ENCODE peak calls at places on chromosomes 6 and 20, in eight cellular contexts. One of them, this sample, is unnamed.

GRCh38 chr6:131858765-131859490 is 51.1 kb downstream of the ENPP1 start:
- DNase-seq in GM23248: peak; percentile 74
- DNase-seq in iPS DF 6.9: no peak
- DNase-seq in aorta: no peak
- DNase-seq in neuronal stem cell: no peak
- DNase-seq in dorsolateral prefrontal cortex: no peak
- DNase-seq in thyroid gland: no peak
- DNase-seq in left ventricle myocardium inferior: no peak
- DNase-seq in this sample: no peak

GRCh38 chr6:30554962-30555361 is 1.3 kb downstream of the GNL1 start:
- DNase-seq in aorta: no peak
- DNase-seq in neuronal stem cell: no peak
- DNase-seq in GM23248: peak; percentile 45
- DNase-seq in dorsolateral prefrontal cortex: no peak
- DNase-seq in left ventricle myocardium inferior: no peak
- DNase-seq in thyroid gland: no peak
- DNase-seq in iPS DF 6.9: no peak
- DNase-seq in this sample: no peak

GRCh38 chr6:147063469-147064031 is 140.7 kb upstream of the STXBP5 start:
- DNase-seq in aorta: no peak
- DNase-seq in thyroid gland: no peak
- DNase-seq in neuronal stem cell: no peak
- DNase-seq in dorsolateral prefrontal cortex: no peak
- DNase-seq in left ventricle myocardium inferior: no peak
- DNase-seq in iPS DF 6.9: no peak
- DNase-seq in GM23248: peak; percentile 76
- DNase-seq in this sample: no peak

GRCh38 chr6:135438907-135439535 is 58.5 kb downstream of the AHI1 start:
- DNase-seq in left ventricle myocardium inferior: no peak
- DNase-seq in neuronal stem cell: no peak
- DNase-seq in aorta: no peak
- DNase-seq in thyroid gland: no peak
- DNase-seq in dorsolateral prefrontal cortex: no peak
- DNase-seq in GM23248: peak; percentile 34
- DNase-seq in iPS DF 6.9: no peak
- DNase-seq in this sample: no peak

GRCh38 chr6:24148154-24148570 is 22.1 kb downstream of the NRSN1 start:
- DNase-seq in dorsolateral prefrontal cortex: no peak
- DNase-seq in neuronal stem cell: no peak
- DNase-seq in aorta: no peak
- DNase-seq in GM23248: no peak
- DNase-seq in thyroid gland: no peak
- DNase-seq in iPS DF 6.9: no peak
- DNase-seq in left ventricle myocardium inferior: no peak
- DNase-seq in this sample: no peak

GRCh38 chr20:39136145-39136544 is 174.0 kb downstream of the DHX35 start:
- DNase-seq in left ventricle myocardium inferior: no peak
- DNase-seq in GM23248: no peak
- DNase-seq in aorta: no peak
- DNase-seq in neuronal stem cell: no peak
- DNase-seq in dorsolateral prefrontal cortex: no peak
- DNase-seq in thyroid gland: no peak
- DNase-seq in iPS DF 6.9: no peak
- DNase-seq in this sample: no peak

GRCh38 chr20:53599378-53599777 is 5.7 kb upstream of the ZNF217 start:
- DNase-seq in neuronal stem cell: no peak
- DNase-seq in left ventricle myocardium inferior: no peak
- DNase-seq in dorsolateral prefrontal cortex: no peak
- DNase-seq in iPS DF 6.9: no peak
- DNase-seq in thyroid gland: no peak
- DNase-seq in GM23248: no peak
- DNase-seq in aorta: no peak
- DNase-seq in this sample: no peak

GRCh38 chr6:166583230-166583629 is 3.2 kb downstream of the RAMACL start:
- DNase-seq in thyroid gland: no peak
- DNase-seq in GM23248: no peak
- DNase-seq in aorta: no peak
- DNase-seq in left ventricle myocardium inferior: no peak
- DNase-seq in dorsolateral prefrontal cortex: no peak
- DNase-seq in iPS DF 6.9: no peak
- DNase-seq in neuronal stem cell: no peak
- DNase-seq in this sample: no peak

GRCh38 chr6:157631838-157632237 is 191.2 kb upstream of the SNX9 start:
- DNase-seq in left ventricle myocardium inferior: no peak
- DNase-seq in neuronal stem cell: no peak
- DNase-seq in iPS DF 6.9: no peak
- DNase-seq in dorsolateral prefrontal cortex: no peak
- DNase-seq in aorta: peak; percentile 36
- DNase-seq in thyroid gland: no peak
- DNase-seq in GM23248: no peak
- DNase-seq in this sample: no peak

GRCh38 chr20:21151791-21152190 is 25.9 kb downstream of the KIZ start:
- DNase-seq in GM23248: no peak
- DNase-seq in left ventricle myocardium inferior: no peak
- DNase-seq in dorsolateral prefrontal cortex: no peak
- DNase-seq in thyroid gland: no peak
- DNase-seq in neuronal stem cell: no peak
- DNase-seq in iPS DF 6.9: no peak
- DNase-seq in aorta: no peak
- DNase-seq in this sample: no peak

GRCh38 chr20:43849496-43850197 is 65.0 kb upstream of the TOX2 start:
- DNase-seq in neuronal stem cell: no peak
- DNase-seq in aorta: no peak
- DNase-seq in iPS DF 6.9: no peak
- DNase-seq in GM23248: peak; percentile 52
- DNase-seq in thyroid gland: no peak
- DNase-seq in dorsolateral prefrontal cortex: no peak
- DNase-seq in left ventricle myocardium inferior: no peak
- DNase-seq in this sample: no peak

DNA sequence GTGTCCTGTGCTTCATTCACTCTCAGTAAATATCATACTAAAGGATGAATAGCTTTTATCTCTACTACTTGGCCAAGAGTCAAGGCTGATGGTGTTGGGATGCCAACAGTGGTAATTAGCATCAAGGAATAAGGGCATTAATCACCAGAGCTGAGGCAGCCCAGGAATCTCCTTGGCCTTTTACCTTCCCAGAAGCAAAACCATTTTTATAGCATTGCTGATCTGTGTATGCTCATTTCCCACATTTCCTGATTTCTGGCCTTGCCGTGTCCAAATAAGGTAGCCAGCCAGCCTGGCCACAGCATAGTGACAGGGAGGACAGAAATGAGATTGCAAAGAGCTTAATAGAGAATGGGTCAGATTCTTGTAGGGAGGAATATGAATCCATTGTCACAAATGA is 76.7 kb upstream of the FOXO3 start:
- DNase-seq in GM23248: no peak
- DNase-seq in left ventricle myocardium inferior: no peak
- DNase-seq in iPS DF 6.9: no peak
- DNase-seq in neuronal stem cell: no peak
- DNase-seq in dorsolateral prefrontal cortex: no peak
- DNase-seq in thyroid gland: no peak
- DNase-seq in aorta: no peak
- DNase-seq in this sample: no peak
- H3K27ac ChIP-seq in GM23248: no peak overlapping the region
- H3K27ac ChIP-seq in left ventricle myocardium inferior: no peak overlapping the region
- H3K27ac ChIP-seq in iPS DF 6.9: no peak overlapping the region
- H3K27ac ChIP-seq in neuronal stem cell: no peak overlapping the region
- H3K27ac ChIP-seq in dorsolateral prefrontal cortex: no peak overlapping the region
- H3K27ac ChIP-seq in thyroid gland: no peak overlapping the region
- H3K27ac ChIP-seq in aorta: no peak overlapping the region
- H3K27ac ChIP-seq in this sample: no peak overlapping the region

GRCh38 chr6:149140137-149140909 is 177.2 kb upstream of the TAB2 start:
- DNase-seq in dorsolateral prefrontal cortex: no peak
- DNase-seq in thyroid gland: no peak
- DNase-seq in iPS DF 6.9: no peak
- DNase-seq in neuronal stem cell: no peak
- DNase-seq in aorta: no peak
- DNase-seq in left ventricle myocardium inferior: no peak
- DNase-seq in GM23248: no peak
- DNase-seq in this sample: no peak
- H3K27ac ChIP-seq in dorsolateral prefrontal cortex: no peak overlapping the region
- H3K27ac ChIP-seq in thyroid gland: peak overlapping the region; percentile 11
- H3K27ac ChIP-seq in iPS DF 6.9: no peak overlapping the region
- H3K27ac ChIP-seq in neuronal stem cell: no peak overlapping the region
- H3K27ac ChIP-seq in aorta: no peak overlapping the region
- H3K27ac ChIP-seq in left ventricle myocardium inferior: no peak overlapping the region
- H3K27ac ChIP-seq in GM23248: no peak overlapping the region
- H3K27ac ChIP-seq in this sample: peak overlapping the region; percentile 24

GRCh38 chr20:49982072-49982345 is 771 bp upstream of the SNAI1 start:
- DNase-seq in iPS DF 6.9: no peak
- DNase-seq in aorta: no peak
- DNase-seq in thyroid gland: no peak
- DNase-seq in dorsolateral prefrontal cortex: no peak
- DNase-seq in GM23248: no peak
- DNase-seq in neuronal stem cell: no peak
- DNase-seq in left ventricle myocardium inferior: no peak
- DNase-seq in this sample: no peak

GRCh38 chr20:49981218-49982071 is 1.3 kb upstream of the SNAI1 start:
- DNase-seq in aorta: no peak
- DNase-seq in left ventricle myocardium inferior: no peak
- DNase-seq in iPS DF 6.9: no peak
- DNase-seq in dorsolateral prefrontal cortex: no peak
- DNase-seq in neuronal stem cell: no peak
- DNase-seq in GM23248: no peak
- DNase-seq in thyroid gland: no peak
- DNase-seq in this sample: no peak

GRCh38 chr20:49983123-49983847 is 505 bp downstream of the SNAI1 start:
- DNase-seq in aorta: peak; percentile 52
- DNase-seq in GM23248: no peak
- DNase-seq in dorsolateral prefrontal cortex: no peak
- DNase-seq in neuronal stem cell: no peak
- DNase-seq in thyroid gland: no peak
- DNase-seq in left ventricle myocardium inferior: no peak
- DNase-seq in iPS DF 6.9: no peak
- DNase-seq in this sample: no peak

GRCh38 chr20:49983848-49984408 is 1.1 kb downstream of the SNAI1 start:
- DNase-seq in GM23248: peak; percentile 67
- DNase-seq in iPS DF 6.9: no peak
- DNase-seq in aorta: peak; percentile 57
- DNase-seq in dorsolateral prefrontal cortex: no peak
- DNase-seq in neuronal stem cell: no peak
- DNase-seq in thyroid gland: peak; percentile 41
- DNase-seq in left ventricle myocardium inferior: peak; percentile 29
- DNase-seq in this sample: no peak

GRCh38 chr20:49982346-49983122 is at the start of gene SNAI1:
- DNase-seq in dorsolateral prefrontal cortex: peak; percentile 83
- DNase-seq in neuronal stem cell: peak; percentile 87
- DNase-seq in GM23248: peak; percentile 95
- DNase-seq in aorta: peak; percentile 83
- DNase-seq in left ventricle myocardium inferior: peak; percentile 72
- DNase-seq in thyroid gland: peak; percentile 84
- DNase-seq in iPS DF 6.9: no peak
- DNase-seq in this sample: peak; percentile 83
- H3K27ac ChIP-seq in dorsolateral prefrontal cortex: peak within 1 kb of the TSS; percentile 91
- H3K27ac ChIP-seq in neuronal stem cell: no peak within 1 kb of the TSS
- H3K27ac ChIP-seq in GM23248: peak within 1 kb of the TSS; percentile 89
- H3K27ac ChIP-seq in aorta: no peak within 1 kb of the TSS
- H3K27ac ChIP-seq in left ventricle myocardium inferior: peak within 1 kb of the TSS; percentile 76
- H3K27ac ChIP-seq in thyroid gland: peak within 1 kb of the TSS; percentile 60
- H3K27ac ChIP-seq in iPS DF 6.9: no peak within 1 kb of the TSS
- H3K27ac ChIP-seq in this sample: peak within 1 kb of the TSS; percentile 61

DNA sequence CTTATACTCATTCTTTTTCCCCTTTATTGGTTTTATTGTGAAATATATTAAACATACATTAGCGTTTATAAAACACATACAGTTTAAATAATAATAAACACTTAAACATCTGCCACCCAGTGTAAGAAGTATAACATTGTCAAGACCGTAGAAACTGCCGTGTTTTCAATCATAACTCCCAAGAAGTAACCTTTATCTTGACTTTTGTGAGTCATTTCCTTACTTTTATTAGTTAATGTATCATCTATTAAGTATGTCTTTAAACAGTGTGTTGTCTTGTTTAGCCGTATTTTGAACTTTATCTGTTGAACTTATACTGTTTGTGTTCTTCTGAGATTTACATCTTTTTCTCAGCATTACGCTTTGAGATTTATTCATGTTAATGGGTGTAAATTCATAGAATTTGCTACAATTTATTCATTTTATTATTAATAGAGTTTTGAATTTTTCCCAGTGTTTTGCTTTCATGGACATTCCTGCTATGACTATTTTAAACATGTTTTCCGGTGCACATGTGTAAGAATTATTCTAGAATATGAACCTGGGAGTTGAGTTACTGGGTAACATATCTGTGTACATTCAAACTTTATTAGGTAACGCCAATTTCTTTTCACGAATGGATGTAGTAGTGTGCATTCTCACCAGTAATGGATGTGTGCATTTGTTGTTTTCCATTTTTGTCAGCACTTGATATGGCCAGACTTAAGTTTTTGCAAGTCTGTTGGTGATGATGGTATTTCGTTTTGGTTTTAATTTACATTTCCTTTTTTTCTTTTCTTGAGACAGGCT is 118.6 kb downstream of the CDKAL1 start:
- DNase-seq in neuronal stem cell: no peak
- DNase-seq in aorta: no peak
- DNase-seq in thyroid gland: no peak
- DNase-seq in iPS DF 6.9: no peak
- DNase-seq in dorsolateral prefrontal cortex: no peak
- DNase-seq in left ventricle myocardium inferior: no peak
- DNase-seq in GM23248: peak; percentile 51
- DNase-seq in this sample: no peak
- H3K27ac ChIP-seq in neuronal stem cell: no peak overlapping the region
- H3K27ac ChIP-seq in aorta: no peak overlapping the region
- H3K27ac ChIP-seq in thyroid gland: no peak overlapping the region
- H3K27ac ChIP-seq in iPS DF 6.9: no peak overlapping the region
- H3K27ac ChIP-seq in dorsolateral prefrontal cortex: no peak overlapping the region
- H3K27ac ChIP-seq in left ventricle myocardium inferior: no peak overlapping the region
- H3K27ac ChIP-seq in GM23248: no peak overlapping the region
- H3K27ac ChIP-seq in this sample: no peak overlapping the region